ENCODE peak calls at places on chromosomes 2 and 18, in seven cellular contexts. V, A, E, O, K, X and L are unnamed samples.

GRCh38 chr2:211709394-211709793 is 829.2 kb downstream of the ERBB4 start:
- DNase-seq in X (no peak), K (no peak), V (no peak), O (no peak), E (no peak), A (no peak), L (no peak)

GRCh38 chr2:161990741-161991140 is 83.3 kb downstream of the DPP4 start:
- DNase-seq in X (peak; percentile 53), K (no peak), O (no peak), V (no peak), E (no peak), A (peak; percentile 62), L (no peak)

GRCh38 chr2:95275601-95276243 is 1.5 kb downstream of the PROM2 start:
- DNase-seq in E (no peak), X (no peak), V (no peak), O (no peak), K (no peak), A (no peak), L (no peak)

GRCh38 chr2:138846216-138846821 is 66.1 kb upstream of the NXPH2 start:
- DNase-seq in X (peak; percentile 21), A (peak; percentile 34), E (peak; percentile 31), O (no peak), V (peak; percentile 47), K (no peak), L (peak; percentile 12)

GRCh38 chr2:233418761-233419625 is 64.7 kb downstream of the DGKD start:
- DNase-seq in O (peak; percentile 62), X (peak; percentile 37), V (no peak), E (no peak), K (no peak), A (no peak), L (no peak)

GRCh38 chr2:40283111-40283909 is 168.6 kb downstream of the SLC8A1 start:
- DNase-seq in A (no peak), O (no peak), K (no peak), V (no peak), E (no peak), X (no peak), L (no peak)

GRCh38 chr2:100667801-100668200 is 105.0 kb downstream of the PDCL3 start:
- DNase-seq in X (no peak), V (no peak), K (no peak), A (no peak), E (no peak), O (no peak), L (no peak)

GRCh38 chr2:46337208-46337994 is 40.2 kb downstream of the EPAS1 start:
- DNase-seq in K (no peak), X (no peak), A (no peak), E (no peak), V (no peak), O (no peak), L (no peak)

GRCh38 chr2:224284134-224284946 is 117.6 kb downstream of the FAM124B start:
- DNase-seq in V (peak; percentile 12), X (peak; percentile 61), O (no peak), A (peak; percentile 73), K (no peak), E (peak; percentile 15), L (no peak)

GRCh38 chr2:104915107-104915793 is 61.3 kb downstream of the POU3F3 start:
- DNase-seq in A (no peak), V (no peak), O (no peak), E (no peak), K (no peak), X (no peak), L (no peak)

GRCh38 chr2:127413782-127414743 is 4.2 kb upstream of the PROC start:
- DNase-seq in O (no peak), E (no peak), V (no peak), X (no peak), K (no peak), A (peak; percentile 73), L (no peak)

GRCh38 chr18:36308711-36309435 is 11.4 kb downstream of the FHOD3 start:
- DNase-seq in O (no peak), V (peak; percentile 39), K (no peak), E (no peak), A (no peak), X (no peak), L (no peak)

GRCh38 chr2:199485732-199486335 is 28.1 kb upstream of the SATB2 start:
- DNase-seq in O (no peak), X (peak; percentile 57), K (no peak), A (peak; percentile 64), E (peak; percentile 80), V (no peak), L (peak; percentile 76)
- TF ChIP-seq JUND in O (no peak), X (no peak), K (no peak), A (no peak), E (no peak), V (no peak), L (no peak)

DNA sequence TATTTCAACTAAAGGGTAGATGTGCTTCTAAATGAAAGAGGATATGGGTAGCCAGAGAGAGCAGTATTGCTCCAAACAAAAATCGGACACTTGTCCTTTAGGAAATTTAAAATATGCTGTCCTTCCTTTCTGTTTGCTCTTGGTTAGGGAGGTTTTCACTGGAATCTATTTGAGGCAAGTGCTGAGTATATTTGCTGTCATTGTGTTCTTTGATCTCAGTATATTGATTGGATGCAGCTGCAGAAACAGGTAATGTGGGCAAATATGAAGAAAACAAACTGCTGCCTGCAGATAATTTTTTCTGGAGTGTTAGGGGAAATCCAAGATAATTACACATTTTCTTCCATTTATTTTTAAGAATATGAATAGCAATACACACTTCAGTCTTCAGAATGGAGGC is 410.2 kb downstream of the NCKAP5 start:
- DNase-seq in E (no peak), K (no peak), O (no peak), X (no peak), V (no peak), A (peak; percentile 47), L (no peak)
- TF ChIP-seq JUND in E (no peak), K (no peak), O (no peak), X (no peak), V (no peak), A (no peak), L (no peak)

DNA sequence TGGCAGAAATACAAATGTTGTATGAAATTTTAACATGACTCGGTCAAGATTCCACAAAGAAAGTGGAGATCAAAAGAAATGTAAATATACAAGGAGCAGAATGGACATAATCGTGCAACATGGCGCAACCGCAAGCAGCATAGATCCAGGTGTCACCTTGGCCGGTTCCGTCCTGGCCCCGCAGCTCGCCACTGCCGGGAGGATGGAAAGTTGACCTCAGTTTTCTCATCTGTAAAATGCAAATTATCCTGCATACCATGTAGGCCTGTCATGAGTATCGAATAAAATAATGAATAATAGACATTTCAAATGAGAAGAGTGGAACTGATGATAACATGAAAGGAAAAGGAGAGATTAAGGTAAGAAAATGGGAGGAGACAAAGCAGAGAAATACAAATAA is 427.3 kb upstream of the SMIM21 start:
- DNase-seq in X (no peak), K (no peak), O (no peak), V (no peak), E (no peak), A (no peak), L (no peak)
- TF ChIP-seq JUND in X (no peak), K (no peak), O (no peak), V (no peak), E (no peak), A (no peak), L (no peak)

GRCh38 chr2:196248467-196249104 is 77.2 kb upstream of the STK17B start:
- DNase-seq in X (no peak), E (no peak), V (no peak), O (no peak), A (no peak), K (no peak), L (no peak)
- TF ChIP-seq JUND in X (no peak), E (no peak), V (no peak), O (no peak), A (no peak), K (no peak), L (no peak)

DNA sequence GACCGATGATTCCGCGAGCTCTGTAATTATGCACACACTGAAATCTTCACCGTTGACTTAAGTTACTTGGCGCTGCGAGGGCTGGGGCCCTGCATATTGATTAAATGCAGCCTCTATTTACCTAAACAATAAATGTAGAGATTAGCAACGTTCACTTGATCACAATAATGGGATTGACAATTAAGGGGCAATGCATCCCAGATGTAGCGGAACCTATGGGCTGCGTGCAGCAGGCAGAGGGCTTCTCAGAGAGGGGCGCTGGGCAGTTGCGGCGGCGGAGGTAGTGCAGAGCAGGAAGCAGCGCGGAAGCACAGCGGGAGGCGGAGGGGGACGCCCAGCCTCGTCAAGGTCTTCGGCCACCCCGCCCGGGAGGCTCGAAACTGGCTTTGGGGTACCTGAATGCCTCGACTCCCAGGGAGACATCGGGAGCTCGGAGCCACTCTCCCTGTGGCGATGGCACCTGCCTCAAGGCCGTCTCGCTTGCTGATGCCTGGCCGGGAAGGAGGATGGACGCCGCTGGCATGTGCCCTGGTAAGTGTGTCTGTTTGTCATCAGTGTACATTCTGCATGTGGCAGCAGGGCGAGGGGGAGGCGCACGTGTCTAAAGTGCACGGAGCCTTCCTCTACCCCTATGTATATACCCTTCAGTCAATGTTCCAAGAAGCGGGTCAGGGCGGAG is 7.7 kb upstream of the SP9 start:
- DNase-seq in X (no peak), V (peak; percentile 70), A (no peak), E (no peak), K (no peak), O (no peak), L (no peak)
- TF ChIP-seq JUND in X (no peak), V (no peak), A (no peak), E (no peak), K (no peak), O (no peak), L (no peak)

GRCh38 chr18:11163668-11164067 is 14.3 kb upstream of the PIEZO2 start:
- DNase-seq in O (no peak), V (peak; percentile 47), A (no peak), K (no peak), X (no peak), E (peak; percentile 31), L (no peak)

GRCh38 chr18:11165138-11165537 is 15.8 kb upstream of the PIEZO2 start:
- DNase-seq in K (no peak), V (no peak), O (no peak), X (no peak), E (no peak), A (no peak), L (no peak)

GRCh38 chr18:11162889-11163288 is 13.5 kb upstream of the PIEZO2 start:
- DNase-seq in K (no peak), O (no peak), E (no peak), X (no peak), V (no peak), A (no peak), L (no peak)

GRCh38 chr18:11167778-11168177 is 18.4 kb upstream of the PIEZO2 start:
- DNase-seq in A (no peak), E (no peak), K (no peak), X (no peak), O (no peak), V (no peak), L (no peak)

DNA sequence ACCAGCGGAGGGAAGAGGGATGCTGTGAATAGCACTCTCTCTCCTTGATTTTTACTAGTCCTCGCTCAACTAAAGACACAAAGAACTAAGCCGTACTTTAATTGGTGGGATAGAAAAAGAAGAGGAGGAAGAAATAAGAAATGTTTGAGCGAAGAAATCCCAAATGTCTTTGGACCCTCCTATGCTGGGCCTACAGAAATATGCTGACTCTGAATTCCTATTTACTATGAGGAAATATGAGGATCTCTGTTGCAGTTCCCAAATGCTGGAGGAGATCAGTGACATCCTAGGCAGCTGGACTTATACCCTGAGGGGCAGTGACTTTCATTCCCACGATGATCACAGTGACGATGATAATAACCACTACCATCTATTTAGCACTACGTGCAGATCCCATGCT is 16.6 kb upstream of the PIEZO2 start:
- DNase-seq in O (no peak), A (no peak), X (no peak), K (no peak), V (no peak), E (no peak), L (no peak)
- TF ChIP-seq JUND in O (no peak), A (no peak), X (no peak), K (no peak), V (no peak), E (no peak), L (no peak)